ENCODE peak calls at places on chromosomes 6 and 20, in ten cellular contexts. K is KG1, D is KBM-7, U is HTR-8/SVneo, L is cerebellum, T is posterior vena cava, F is skeletal muscle cell, V is neural progenitor cell, M is GM04504, X is dorsolateral prefrontal cortex. Z is an unnamed sample.

GRCh38 chr6:75101896-75102680 is 103.8 kb downstream of the COL12A1 start:
- DNase-seq in K (no peak), D (no peak), U (no peak), L (no peak), T (no peak), F (peak), V (no peak), M (peak), X (no peak), Z (no peak)

GRCh38 chr6:116429111-116429510 is 32.1 kb upstream of the CALHM6 start:
- DNase-seq in K (no peak), D (no peak), U (no peak), L (no peak), T (no peak), F (no peak), V (no peak), M (no peak), X (no peak), Z (no peak)

GRCh38 chr6:40907198-40907701 is 131.8 kb downstream of the UNC5CL start:
- DNase-seq in K (no peak), D (no peak), U (peak), L (peak), T (no peak), F (no peak), V (no peak), M (peak), X (no peak), Z (no peak)

GRCh38 chr20:41895216-41895615 is 277.0 kb upstream of the CHD6 start:
- DNase-seq in K (no peak), D (no peak), U (no peak), L (no peak), T (no peak), F (no peak), V (no peak), M (no peak), X (no peak), Z (no peak)

GRCh38 chr6:44226368-44227137 is 3.2 kb downstream of the SLC29A1 start:
- DNase-seq in K (no peak), D (peak), U (no peak), L (peak), T (peak), F (no peak), V (no peak), M (no peak), X (no peak), Z (no peak)

GRCh38 chr6:158405933-158406332 is 93.7 kb downstream of the TULP4 start:
- DNase-seq in K (no peak), D (no peak), U (no peak), L (no peak), T (no peak), F (no peak), V (no peak), M (no peak), X (no peak), Z (no peak)

GRCh38 chr20:35301426-35301825 is 9.2 kb upstream of the FAM83C start:
- DNase-seq in K (no peak), D (no peak), U (no peak), L (no peak), T (no peak), F (no peak), V (no peak), M (no peak), X (no peak), Z (no peak)

GRCh38 chr6:40472354-40472753 is 114.8 kb downstream of the LRFN2 start:
- DNase-seq in K (no peak), D (no peak), U (no peak), L (peak), T (no peak), F (no peak), V (no peak), M (no peak), X (no peak), Z (no peak)

GRCh38 chr6:32799168-32799567 is 17.6 kb downstream of the HLA-DOB start:
- DNase-seq in K (no peak), D (peak), U (no peak), L (no peak), T (no peak), F (no peak), V (no peak), M (no peak), X (no peak), Z (no peak)

GRCh38 chr6:98836962-98837944 is 2.9 kb downstream of the POU3F2 start:
- DNase-seq in K (no peak), D (peak), U (no peak), L (no peak), T (no peak), F (no peak), V (no peak), M (no peak), X (no peak), Z (no peak)

GRCh38 chr6:16405349-16405865 is 167.0 kb downstream of the GMPR start:
- DNase-seq in K (no peak), D (no peak), U (no peak), L (no peak), T (no peak), F (no peak), V (no peak), M (no peak), X (no peak), Z (no peak)

GRCh38 chr6:44045672-44046015 is 81.6 kb downstream of the MRPL14 start:
- DNase-seq in K (no peak), D (no peak), U (no peak), L (peak), T (no peak), F (no peak), V (no peak), M (no peak), X (peak), Z (no peak)

GRCh38 chr6:33691456-33692077 is 19.9 kb downstream of the UQCC2 start:
- DNase-seq in K (no peak), D (no peak), U (no peak), L (no peak), T (no peak), F (no peak), V (no peak), M (no peak), X (no peak), Z (no peak)

GRCh38 chr6:137724018-137724403 is 143.0 kb upstream of the TNFAIP3 start:
- DNase-seq in K (no peak), D (no peak), U (no peak), L (no peak), T (no peak), F (no peak), V (no peak), M (no peak), X (no peak), Z (no peak)

GRCh38 chr6:47741807-47742206 is 40.0 kb upstream of the OPN5 start:
- DNase-seq in K (no peak), D (no peak), U (no peak), L (peak), T (no peak), F (no peak), V (no peak), M (no peak), X (peak), Z (no peak)

GRCh38 chr6:138769102-138769676 is 4.4 kb upstream of the CCDC28A start:
- DNase-seq in K (peak), D (peak), U (no peak), L (no peak), T (no peak), F (no peak), V (no peak), M (no peak), X (no peak), Z (no peak)

GRCh38 chr6:156809034-156809433 is 31.9 kb downstream of the ARID1B start:
- DNase-seq in K (no peak), D (peak), U (no peak), L (no peak), T (no peak), F (no peak), V (no peak), M (peak), X (no peak), Z (no peak)

Z was measured in lung.